ENCODE peak calls at places on chromosomes 3 and 15, in seven cellular contexts. K, V, Y, Q, A, P and M are unnamed samples.

GRCh38 chr3:29170894-29171582 is 109.8 kb upstream of the RBMS3 start:
- DNase-seq in K (no peak), V (no peak), P (no peak), Y (no peak), A (no peak), Q (no peak), M (peak; percentile 10)

GRCh38 chr15:101022306-101022705 is 103.1 kb downstream of the LRRK1 start:
- DNase-seq in V (no peak), P (no peak), K (no peak), Y (no peak), A (no peak), Q (no peak), M (no peak)

GRCh38 chr3:152026033-152026556 is 152.7 kb downstream of the SUCNR1 start:
- DNase-seq in V (peak; percentile 66), Y (no peak), P (no peak), A (no peak), Q (no peak), K (no peak), M (peak; percentile 36)

GRCh38 chr15:47186071-47186470 is 531.2 kb upstream of the SEMA6D start:
- DNase-seq in P (no peak), Y (no peak), A (no peak), V (no peak), Q (no peak), K (no peak), M (no peak)

GRCh38 chr3:4656059-4656458 is 162.9 kb downstream of the ITPR1 start:
- DNase-seq in K (peak; percentile 45), V (peak; percentile 40), P (peak; percentile 40), Y (peak; percentile 91), A (peak; percentile 30), Q (no peak), M (peak; percentile 55)

GRCh38 chr15:61047783-61048182 is 181.3 kb downstream of the RORA start:
- DNase-seq in A (no peak), Y (no peak), Q (no peak), K (no peak), P (no peak), V (no peak), M (no peak)

GRCh38 chr15:57149196-57149595 is 227.1 kb upstream of the CGNL1 start:
- DNase-seq in Q (no peak), K (no peak), P (no peak), A (no peak), Y (no peak), V (peak; percentile 65), M (no peak)

GRCh38 chr3:141094851-141095545 is 43.9 kb downstream of the SPSB4 start:
- DNase-seq in A (peak; percentile 77), Q (peak; percentile 64), P (no peak), Y (no peak), K (peak; percentile 82), V (no peak), M (no peak)

GRCh38 chr3:148866261-148866660 is 1.2 kb downstream of the CPA3 start:
- DNase-seq in V (no peak), P (no peak), Q (no peak), A (no peak), K (no peak), Y (no peak), M (peak; percentile 7)

GRCh38 chr3:72171946-72172345 is 387.0 kb upstream of the PROK2 start:
- DNase-seq in Y (no peak), Q (no peak), V (no peak), P (peak; percentile 48), A (no peak), K (peak; percentile 33), M (no peak)

GRCh38 chr3:141303481-141304223 is 64.7 kb upstream of the ZBTB38 start:
- DNase-seq in Q (peak; percentile 43), Y (peak; percentile 86), P (no peak), K (no peak), A (no peak), V (peak; percentile 72), M (peak; percentile 93)

GRCh38 chr15:88625943-88626741 is 5.0 kb downstream of the AEN start:
- DNase-seq in P (no peak), V (no peak), A (no peak), K (no peak), Y (no peak), Q (no peak), M (no peak)

GRCh38 chr3:158718490-158719170 is 13.6 kb downstream of the RARRES1 start:
- DNase-seq in Q (no peak), K (no peak), A (no peak), V (peak; percentile 86), Y (no peak), P (no peak), M (peak; percentile 29)

GRCh38 chr3:33544126-33544525 is 103.9 kb upstream of the UBP1 start:
- DNase-seq in P (no peak), V (no peak), Y (no peak), A (no peak), K (no peak), Q (no peak), M (no peak)

GRCh38 chr3:141289228-141289772 is 57.7 kb downstream of the PXYLP1 start:
- DNase-seq in Y (no peak), V (no peak), P (no peak), K (no peak), Q (no peak), A (no peak), M (no peak)

GRCh38 chr15:45162771-45163507 is 24.8 kb downstream of the SHF start:
- DNase-seq in P (peak; percentile 57), Q (peak; percentile 86), V (peak; percentile 95), K (peak; percentile 73), Y (peak; percentile 95), A (peak; percentile 45), M (peak; percentile 90)

GRCh38 chr3:36546196-36546595 is 165.9 kb downstream of the STAC start:
- DNase-seq in K (no peak), A (no peak), P (no peak), Y (no peak), V (no peak), Q (no peak), M (no peak)

GRCh38 chr15:93451265-93451664 is 362.3 kb upstream of the RGMA start:
- DNase-seq in P (no peak), Y (peak; percentile 25), Q (no peak), A (no peak), V (no peak), K (no peak), M (no peak)

GRCh38 chr3:37745921-37746320 is 115.8 kb upstream of the CTDSPL start:
- DNase-seq in P (no peak), Y (no peak), A (no peak), V (no peak), Q (no peak), K (no peak), M (no peak)

GRCh38 chr3:167929937-167930336 is 165.8 kb downstream of the GOLIM4 start:
- DNase-seq in P (no peak), K (no peak), Q (no peak), A (no peak), Y (peak; percentile 15), V (no peak), M (no peak)

GRCh38 chr3:120244834-120245225 is 40.2 kb downstream of the GPR156 start:
- DNase-seq in K (no peak), A (no peak), Y (no peak), P (no peak), V (no peak), Q (peak; percentile 24), M (no peak)

GRCh38 chr3:111210003-111210699 is 138.5 kb downstream of the NECTIN3 start:
- DNase-seq in Q (no peak), K (no peak), A (no peak), P (no peak), Y (peak; percentile 5), V (peak; percentile 28), M (peak; percentile 79)

GRCh38 chr3:146637871-146638270 is 32.7 kb upstream of the PLSCR5 start:
- DNase-seq in Q (no peak), Y (no peak), P (no peak), V (no peak), A (no peak), K (no peak), M (no peak)

GRCh38 chr3:126135398-126136076 is 44.8 kb downstream of the ALDH1L1 start:
- DNase-seq in K (no peak), V (no peak), Q (no peak), Y (no peak), P (no peak), A (no peak), M (no peak)